ENCODE peak calls at places on chromosomes 3 and 15, in six cellular contexts. One of them, this sample, is unnamed.

GRCh38 chr3:58769065-58769464 is 102.5 kb upstream of the FAM3D start:
- DNase-seq in PC-3: no peak
- DNase-seq in colonic mucosa: no peak
- DNase-seq in IMR-90: no peak
- DNase-seq in neural progenitor cell: no peak
- DNase-seq in kidney: no peak
- DNase-seq in this sample: no peak

GRCh38 chr15:81257435-81257834 is 60.8 kb downstream of the IL16 start:
- DNase-seq in PC-3: no peak
- DNase-seq in colonic mucosa: no peak
- DNase-seq in IMR-90: no peak
- DNase-seq in neural progenitor cell: no peak
- DNase-seq in kidney: no peak
- DNase-seq in this sample: no peak

GRCh38 chr3:160473233-160473632 is 23.6 kb upstream of the TRIM59 start:
- DNase-seq in PC-3: peak; percentile 33
- DNase-seq in colonic mucosa: no peak
- DNase-seq in IMR-90: peak; percentile 85
- DNase-seq in neural progenitor cell: no peak
- DNase-seq in kidney: no peak
- DNase-seq in this sample: peak; percentile 96

GRCh38 chr3:66407281-66408218 is 93.3 kb downstream of the LRIG1 start:
- DNase-seq in PC-3: peak; percentile 67
- DNase-seq in colonic mucosa: peak; percentile 85
- DNase-seq in IMR-90: peak; percentile 55
- DNase-seq in neural progenitor cell: peak; percentile 67
- DNase-seq in kidney: peak; percentile 84
- DNase-seq in this sample: no peak

GRCh38 chr3:159126261-159127020 is 324.6 kb downstream of the MFSD1 start:
- DNase-seq in PC-3: peak; percentile 38
- DNase-seq in colonic mucosa: no peak
- DNase-seq in IMR-90: no peak
- DNase-seq in neural progenitor cell: no peak
- DNase-seq in kidney: no peak
- DNase-seq in this sample: peak; percentile 74

GRCh38 chr3:182983811-182984210 is 3.5 kb upstream of the DCUN1D1 start:
- DNase-seq in PC-3: no peak
- DNase-seq in colonic mucosa: no peak
- DNase-seq in IMR-90: peak; percentile 36
- DNase-seq in neural progenitor cell: no peak
- DNase-seq in kidney: no peak
- DNase-seq in this sample: no peak

GRCh38 chr3:101778385-101779046 is 495 bp upstream of the NXPE3 start:
- DNase-seq in PC-3: no peak
- DNase-seq in colonic mucosa: no peak
- DNase-seq in IMR-90: no peak
- DNase-seq in neural progenitor cell: no peak
- DNase-seq in kidney: no peak
- DNase-seq in this sample: no peak

GRCh38 chr3:72820405-72820804 is 27.8 kb downstream of the SHQ1 start:
- DNase-seq in PC-3: peak; percentile 77
- DNase-seq in colonic mucosa: peak; percentile 68
- DNase-seq in IMR-90: peak; percentile 58
- DNase-seq in neural progenitor cell: no peak
- DNase-seq in kidney: no peak
- DNase-seq in this sample: peak; percentile 73

GRCh38 chr15:56815247-56815646 is 81.9 kb upstream of the ZNF280D start:
- DNase-seq in PC-3: peak; percentile 63
- DNase-seq in colonic mucosa: peak; percentile 78
- DNase-seq in IMR-90: no peak
- DNase-seq in neural progenitor cell: no peak
- DNase-seq in kidney: no peak
- DNase-seq in this sample: no peak

GRCh38 chr15:63892794-63893441 is 59.2 kb upstream of the HERC1 start:
- DNase-seq in PC-3: no peak
- DNase-seq in colonic mucosa: peak; percentile 38
- DNase-seq in IMR-90: no peak
- DNase-seq in neural progenitor cell: no peak
- DNase-seq in kidney: peak; percentile 71
- DNase-seq in this sample: no peak

GRCh38 chr3:140584549-140584948 is 93.3 kb upstream of the TRIM42 start:
- DNase-seq in PC-3: no peak
- DNase-seq in colonic mucosa: no peak
- DNase-seq in IMR-90: no peak
- DNase-seq in neural progenitor cell: no peak
- DNase-seq in kidney: no peak
- DNase-seq in this sample: peak; percentile 26

GRCh38 chr3:154862265-154862664 is 217.9 kb upstream of the MME start:
- DNase-seq in PC-3: peak; percentile 26
- DNase-seq in colonic mucosa: no peak
- DNase-seq in IMR-90: peak; percentile 70
- DNase-seq in neural progenitor cell: no peak
- DNase-seq in kidney: no peak
- DNase-seq in this sample: peak; percentile 60

GRCh38 chr3:113264741-113265140 is 53.4 kb downstream of the BOC start:
- DNase-seq in PC-3: no peak
- DNase-seq in colonic mucosa: no peak
- DNase-seq in IMR-90: no peak
- DNase-seq in neural progenitor cell: peak; percentile 72
- DNase-seq in kidney: peak; percentile 69
- DNase-seq in this sample: no peak

GRCh38 chr15:25179673-25180511 is 225.1 kb downstream of the SNRPN start:
- DNase-seq in PC-3: no peak
- DNase-seq in colonic mucosa: no peak
- DNase-seq in IMR-90: no peak
- DNase-seq in neural progenitor cell: no peak
- DNase-seq in kidney: peak; percentile 52
- DNase-seq in this sample: no peak

GRCh38 chr3:169694117-169694516 is 30.6 kb upstream of the MECOM start:
- DNase-seq in PC-3: no peak
- DNase-seq in colonic mucosa: no peak
- DNase-seq in IMR-90: peak; percentile 8
- DNase-seq in neural progenitor cell: peak; percentile 35
- DNase-seq in kidney: no peak
- DNase-seq in this sample: peak; percentile 8

GRCh38 chr15:83698294-83698693 is 44.4 kb downstream of the ADAMTSL3 start:
- DNase-seq in PC-3: peak; percentile 87
- DNase-seq in colonic mucosa: peak; percentile 41
- DNase-seq in IMR-90: peak; percentile 42
- DNase-seq in neural progenitor cell: no peak
- DNase-seq in kidney: peak; percentile 78
- DNase-seq in this sample: no peak

GRCh38 chr15:49628379-49628778 is 7.5 kb downstream of the DTWD1 start:
- DNase-seq in PC-3: no peak
- DNase-seq in colonic mucosa: no peak
- DNase-seq in IMR-90: no peak
- DNase-seq in neural progenitor cell: no peak
- DNase-seq in kidney: no peak
- DNase-seq in this sample: no peak

GRCh38 chr3:36944641-36945270 is at the start of gene TRANK1:
- DNase-seq in PC-3: no peak
- DNase-seq in colonic mucosa: peak; percentile 70
- DNase-seq in IMR-90: peak; percentile 34
- DNase-seq in neural progenitor cell: peak; percentile 56
- DNase-seq in kidney: peak; percentile 87
- DNase-seq in this sample: no peak

GRCh38 chr3:123586966-123587365 is 2.1 kb upstream of the HACD2 start:
- DNase-seq in PC-3: no peak
- DNase-seq in colonic mucosa: no peak
- DNase-seq in IMR-90: peak; percentile 40
- DNase-seq in neural progenitor cell: no peak
- DNase-seq in kidney: no peak
- DNase-seq in this sample: peak; percentile 62

GRCh38 chr3:196694941-196695848 is 16.9 kb downstream of the CEP19 start:
- DNase-seq in PC-3: no peak
- DNase-seq in colonic mucosa: no peak
- DNase-seq in IMR-90: no peak
- DNase-seq in neural progenitor cell: no peak
- DNase-seq in kidney: no peak
- DNase-seq in this sample: no peak

GRCh38 chr3:17235311-17235710 is 350.6 kb downstream of the PLCL2 start:
- DNase-seq in PC-3: no peak
- DNase-seq in colonic mucosa: no peak
- DNase-seq in IMR-90: no peak
- DNase-seq in neural progenitor cell: no peak
- DNase-seq in kidney: no peak
- DNase-seq in this sample: no peak

GRCh38 chr3:28140664-28141063 is 100.8 kb upstream of the CMC1 start:
- DNase-seq in PC-3: no peak
- DNase-seq in colonic mucosa: no peak
- DNase-seq in IMR-90: no peak
- DNase-seq in neural progenitor cell: no peak
- DNase-seq in kidney: no peak
- DNase-seq in this sample: no peak

GRCh38 chr3:178275793-178276192 is 260.4 kb upstream of the KCNMB2 start:
- DNase-seq in PC-3: peak; percentile 7
- DNase-seq in colonic mucosa: no peak
- DNase-seq in IMR-90: no peak
- DNase-seq in neural progenitor cell: no peak
- DNase-seq in kidney: no peak
- DNase-seq in this sample: peak; percentile 63

GRCh38 chr3:14431556-14431927 is 29.1 kb downstream of the SLC6A6 start:
- DNase-seq in PC-3: no peak
- DNase-seq in colonic mucosa: no peak
- DNase-seq in IMR-90: no peak
- DNase-seq in neural progenitor cell: no peak
- DNase-seq in kidney: no peak
- DNase-seq in this sample: no peak
- H3K9ac ChIP-seq in PC-3: peak overlapping the region; percentile 18
- H3K9ac ChIP-seq in colonic mucosa: peak overlapping the region; percentile 46
- H3K9ac ChIP-seq in IMR-90: peak overlapping the region; percentile 42
- H3K9ac ChIP-seq in neural progenitor cell: no peak overlapping the region
- H3K9ac ChIP-seq in kidney: peak overlapping the region; percentile 80
- H3K9ac ChIP-seq in this sample: no peak overlapping the region

GRCh38 chr3:31996195-31996594 is 14.6 kb downstream of the ZNF860 start:
- DNase-seq in PC-3: no peak
- DNase-seq in colonic mucosa: no peak
- DNase-seq in IMR-90: no peak
- DNase-seq in neural progenitor cell: no peak
- DNase-seq in kidney: no peak
- DNase-seq in this sample: no peak

GRCh38 chr3:31997500-31997899 is 15.9 kb downstream of the ZNF860 start:
- DNase-seq in PC-3: no peak
- DNase-seq in colonic mucosa: no peak
- DNase-seq in IMR-90: no peak
- DNase-seq in neural progenitor cell: no peak
- DNase-seq in kidney: no peak
- DNase-seq in this sample: no peak

GRCh38 chr3:31993843-31994242 is 12.3 kb downstream of the ZNF860 start:
- DNase-seq in PC-3: no peak
- DNase-seq in colonic mucosa: no peak
- DNase-seq in IMR-90: no peak
- DNase-seq in neural progenitor cell: no peak
- DNase-seq in kidney: no peak
- DNase-seq in this sample: no peak
- H3K36me3 ChIP-seq in PC-3: peaks cover 10% of the 10 kb centered on the region
- H3K36me3 ChIP-seq in colonic mucosa: no peaks in the 10 kb centered on the region
- H3K36me3 ChIP-seq in IMR-90: no peaks in the 10 kb centered on the region
- H3K36me3 ChIP-seq in neural progenitor cell: no peaks in the 10 kb centered on the region
- H3K36me3 ChIP-seq in kidney: no peaks in the 10 kb centered on the region
- H3K36me3 ChIP-seq in this sample: no peaks in the 10 kb centered on the region

GRCh38 chr15:41783272-41783660 is 9.0 kb downstream of the MAPKBP1 start:
- DNase-seq in PC-3: no peak
- DNase-seq in colonic mucosa: no peak
- DNase-seq in IMR-90: no peak
- DNase-seq in neural progenitor cell: no peak
- DNase-seq in kidney: no peak
- DNase-seq in this sample: no peak
- H3K9ac ChIP-seq in PC-3: no peak overlapping the region
- H3K9ac ChIP-seq in colonic mucosa: no peak overlapping the region
- H3K9ac ChIP-seq in IMR-90: no peak overlapping the region
- H3K9ac ChIP-seq in neural progenitor cell: no peak overlapping the region
- H3K9ac ChIP-seq in kidney: no peak overlapping the region
- H3K9ac ChIP-seq in this sample: no peak overlapping the region

GRCh38 chr3:10280177-10280529 is 12.6 kb downstream of the GHRL start:
- DNase-seq in PC-3: peak; percentile 13
- DNase-seq in colonic mucosa: no peak
- DNase-seq in IMR-90: no peak
- DNase-seq in neural progenitor cell: no peak
- DNase-seq in kidney: no peak
- DNase-seq in this sample: no peak
- H3K36me3 ChIP-seq in PC-3: peaks cover 26% of the 10 kb centered on the region
- H3K36me3 ChIP-seq in colonic mucosa: no peaks in the 10 kb centered on the region
- H3K36me3 ChIP-seq in IMR-90: peaks cover 44% of the 10 kb centered on the region
- H3K36me3 ChIP-seq in neural progenitor cell: no peaks in the 10 kb centered on the region
- H3K36me3 ChIP-seq in kidney: peaks cover 38% of the 10 kb centered on the region
- H3K36me3 ChIP-seq in this sample: peaks cover 27% of the 10 kb centered on the region

DNA sequence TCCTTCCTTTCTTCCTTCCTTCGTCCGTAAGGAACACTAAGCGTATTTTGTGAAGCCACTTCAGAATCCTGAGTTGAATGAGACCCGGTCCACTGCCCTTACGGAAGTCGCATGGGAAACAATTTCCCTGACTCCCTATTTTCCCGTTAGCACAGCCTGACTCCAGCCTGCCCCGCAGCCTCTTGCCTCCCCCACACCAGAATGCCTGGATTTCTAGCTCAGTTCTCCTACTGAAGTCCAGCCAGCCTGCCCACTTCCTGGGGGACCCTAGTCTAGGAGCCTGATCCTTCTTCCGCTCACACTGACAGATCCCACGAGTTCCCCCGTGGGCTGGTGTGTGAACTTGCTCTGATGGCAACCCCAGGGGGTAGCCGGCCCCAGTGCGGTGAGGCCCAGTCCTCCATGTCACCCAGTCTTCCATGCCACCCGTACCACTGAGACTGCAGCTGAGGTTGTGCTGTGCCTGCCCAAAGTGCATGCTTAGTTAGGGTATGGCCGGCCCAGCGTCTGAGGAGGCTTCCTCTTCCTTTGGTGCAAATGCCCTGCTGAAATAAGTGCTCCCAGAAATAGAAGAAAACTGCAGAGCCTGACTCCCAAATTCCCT is 31.6 kb downstream of the MGLL start:
- DNase-seq in PC-3: no peak
- DNase-seq in colonic mucosa: no peak
- DNase-seq in IMR-90: no peak
- DNase-seq in neural progenitor cell: no peak
- DNase-seq in kidney: peak; percentile 64
- DNase-seq in this sample: no peak
- H3K9ac ChIP-seq in PC-3: no peak overlapping the region
- H3K9ac ChIP-seq in colonic mucosa: peak overlapping the region; percentile 42
- H3K9ac ChIP-seq in IMR-90: peak overlapping the region; percentile 82
- H3K9ac ChIP-seq in neural progenitor cell: no peak overlapping the region
- H3K9ac ChIP-seq in kidney: no peak overlapping the region
- H3K9ac ChIP-seq in this sample: peak overlapping the region; percentile 50

DNA sequence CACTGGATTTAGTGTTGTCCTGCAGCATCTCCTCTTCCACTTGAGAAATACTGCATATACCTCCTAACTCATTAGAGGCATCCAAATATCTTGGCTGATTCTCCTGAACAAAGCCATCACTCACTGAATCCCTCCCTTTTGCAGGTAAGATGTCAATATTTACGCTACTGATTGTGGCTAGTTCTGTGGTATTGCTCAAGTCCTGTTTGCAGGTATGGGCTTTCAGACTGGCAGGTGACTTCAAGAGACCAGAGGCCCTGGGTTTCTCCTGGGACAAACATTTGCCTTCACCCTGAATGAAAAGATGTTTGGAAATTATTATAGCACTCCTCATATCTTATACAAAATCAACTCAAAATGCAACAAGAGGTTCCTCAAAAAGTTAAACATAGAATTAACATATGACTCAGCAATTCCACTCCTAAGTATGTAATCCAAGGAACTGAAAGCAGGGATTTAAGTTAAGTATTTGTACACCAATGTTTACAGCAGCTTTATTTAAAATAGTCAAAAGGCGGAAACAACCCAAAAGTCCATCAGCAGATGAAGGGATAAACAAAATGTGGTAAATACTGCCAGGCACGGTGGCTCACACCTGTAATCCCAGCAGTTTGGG is 18.6 kb downstream of the NEK4 start:
- DNase-seq in PC-3: no peak
- DNase-seq in colonic mucosa: no peak
- DNase-seq in IMR-90: peak; percentile 54
- DNase-seq in neural progenitor cell: no peak
- DNase-seq in kidney: no peak
- DNase-seq in this sample: no peak
- H3K36me3 ChIP-seq in PC-3: peaks cover 43% of the 10 kb centered on the region
- H3K36me3 ChIP-seq in colonic mucosa: no peaks in the 10 kb centered on the region
- H3K36me3 ChIP-seq in IMR-90: peaks cover 9% of the 10 kb centered on the region
- H3K36me3 ChIP-seq in neural progenitor cell: peaks cover 26% of the 10 kb centered on the region
- H3K36me3 ChIP-seq in kidney: peaks cover 35% of the 10 kb centered on the region
- H3K36me3 ChIP-seq in this sample: peaks cover 24% of the 10 kb centered on the region

This sample was measured in astrocyte.